ENCODE peak calls at places on chromosomes 6 and 20, in ten cellular contexts. E is adrenal gland, G is tibial nerve, U is body of pancreas, J is spleen, R is stomach, D is IMR-90, Q is ovary, Y is A549, Z is upper lobe of left lung. K is an unnamed sample.

GRCh38 chr20:1457992-1458391 is 8.7 kb downstream of the NSFL1C start:
- DNase-seq in E (no peak), G (no peak), U (no peak), J (no peak), R (no peak), D (no peak), Q (no peak), Y (no peak), Z (no peak), K (no peak)

GRCh38 chr20:53748176-53748575 is 154.5 kb upstream of the ZNF217 start:
- DNase-seq in E (no peak), G (no peak), U (no peak), J (no peak), R (no peak), D (no peak), Q (no peak), Y (no peak), Z (no peak), K (no peak)

GRCh38 chr20:58480455-58481356 is 34.5 kb downstream of the APCDD1L start:
- DNase-seq in E (no peak), G (no peak), U (no peak), J (no peak), R (no peak), D (no peak), Q (no peak), Y (no peak), Z (no peak), K (peak; percentile 37)

GRCh38 chr20:341682-342081 is 5.2 kb upstream of the NRSN2 start:
- DNase-seq in E (peak; percentile 39), G (no peak), U (no peak), J (no peak), R (no peak), D (peak; percentile 89), Q (no peak), Y (no peak), Z (no peak), K (no peak)

GRCh38 chr6:124029535-124029934 is 225.9 kb downstream of the NKAIN2 start:
- DNase-seq in E (no peak), G (no peak), U (no peak), J (no peak), R (no peak), D (no peak), Q (no peak), Y (no peak), Z (no peak), K (no peak)

GRCh38 chr6:48074368-48074767 is 36.6 kb downstream of the PTCHD4 start:
- DNase-seq in E (no peak), G (no peak), U (no peak), J (no peak), R (no peak), D (no peak), Q (no peak), Y (no peak), Z (no peak), K (no peak)

GRCh38 chr6:119090256-119090655 is 11.8 kb upstream of the FAM184A start:
- DNase-seq in E (no peak), G (no peak), U (no peak), J (no peak), R (no peak), D (no peak), Q (no peak), Y (no peak), Z (no peak), K (no peak)

GRCh38 chr20:11394145-11394833 is 523.4 kb upstream of the BTBD3 start:
- DNase-seq in E (no peak), G (no peak), U (no peak), J (no peak), R (no peak), D (peak; percentile 97), Q (no peak), Y (no peak), Z (no peak), K (no peak)

GRCh38 chr6:46933751-46934150 is 12.0 kb upstream of the ADGRF5 start:
- DNase-seq in E (no peak), G (no peak), U (no peak), J (no peak), R (no peak), D (no peak), Q (no peak), Y (no peak), Z (no peak), K (no peak)

GRCh38 chr6:46932526-46932925 is 10.8 kb upstream of the ADGRF5 start:
- DNase-seq in E (no peak), G (no peak), U (no peak), J (no peak), R (no peak), D (no peak), Q (no peak), Y (no peak), Z (no peak), K (no peak)

GRCh38 chr6:46932941-46933340 is 11.2 kb upstream of the ADGRF5 start:
- DNase-seq in E (no peak), G (no peak), U (no peak), J (no peak), R (no peak), D (no peak), Q (no peak), Y (no peak), Z (no peak), K (no peak)

GRCh38 chr6:46937623-46938022 is 15.9 kb upstream of the ADGRF5 start:
- DNase-seq in E (no peak), G (no peak), U (no peak), J (no peak), R (no peak), D (no peak), Q (no peak), Y (no peak), Z (no peak), K (no peak)

GRCh38 chr6:46935687-46936086 is 13.9 kb upstream of the ADGRF5 start:
- DNase-seq in E (peak; percentile 35), G (no peak), U (no peak), J (no peak), R (no peak), D (no peak), Q (no peak), Y (no peak), Z (no peak), K (no peak)
- TF ChIP-seq POLR2A in E (no peak), G (no peak), U (no peak), J (no peak), R (no peak), D (no peak), Q (no peak), Y (no peak), Z (no peak), K (no peak)

GRCh38 chr6:132820629-132821381 is 6.4 kb downstream of the RPS12 start:
- DNase-seq in E (no peak), G (no peak), U (no peak), J (no peak), R (no peak), D (peak; percentile 52), Q (no peak), Y (no peak), Z (no peak), K (no peak)

GRCh38 chr6:132817554-132818403 is 3.4 kb downstream of the RPS12 start:
- DNase-seq in E (no peak), G (no peak), U (no peak), J (no peak), R (no peak), D (no peak), Q (no peak), Y (no peak), Z (no peak), K (no peak)

GRCh38 chr6:132816665-132817064 is 2.3 kb downstream of the RPS12 start:
- DNase-seq in E (no peak), G (no peak), U (no peak), J (no peak), R (no peak), D (no peak), Q (no peak), Y (no peak), Z (no peak), K (no peak)

GRCh38 chr6:132818404-132819359 is 4.3 kb downstream of the RPS12 start:
- DNase-seq in E (no peak), G (no peak), U (no peak), J (no peak), R (no peak), D (peak; percentile 30), Q (no peak), Y (no peak), Z (no peak), K (no peak)

DNA sequence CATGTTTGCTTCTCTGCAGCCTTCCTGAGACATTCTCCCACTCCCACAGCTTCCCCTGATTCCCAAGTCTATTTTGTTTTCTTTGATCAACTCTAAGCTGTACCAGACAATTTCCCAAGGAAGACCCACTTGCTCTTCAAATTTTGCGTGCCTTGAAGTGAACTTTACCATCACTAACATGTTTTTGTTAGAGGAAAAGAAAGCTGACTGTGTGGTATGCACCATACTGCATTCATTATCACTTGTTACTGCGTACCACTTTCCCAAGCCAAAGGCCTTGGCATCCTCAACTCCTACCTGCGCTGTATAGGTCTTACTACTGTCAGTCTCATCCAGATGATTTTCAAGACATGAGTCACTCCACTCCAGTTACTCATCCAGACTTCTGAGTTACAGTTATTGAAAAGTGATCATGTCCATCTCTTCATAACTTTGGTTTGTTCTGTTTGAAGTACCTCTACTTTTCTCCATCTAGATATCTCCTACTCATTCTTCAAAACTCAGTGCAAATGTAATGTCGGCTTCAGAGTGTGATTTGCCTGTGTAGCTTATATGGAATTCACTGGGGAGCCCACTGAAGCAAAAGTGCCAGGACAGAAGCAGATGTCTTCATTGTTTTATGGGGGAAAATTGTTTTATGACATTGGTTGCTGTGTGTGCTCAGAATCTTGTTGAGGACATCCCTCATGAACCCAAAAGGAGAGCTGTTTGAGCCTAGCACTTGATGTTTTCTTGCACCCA is 5.2 kb downstream of the RPS12 start:
- DNase-seq in E (no peak), G (no peak), U (no peak), J (no peak), R (no peak), D (peak; percentile 51), Q (no peak), Y (no peak), Z (no peak), K (no peak)
- TF ChIP-seq POLR2A in E (no peak), G (no peak), U (no peak), J (no peak), R (no peak), D (no peak), Q (no peak), Y (no peak), Z (no peak), K (no peak)

DNA sequence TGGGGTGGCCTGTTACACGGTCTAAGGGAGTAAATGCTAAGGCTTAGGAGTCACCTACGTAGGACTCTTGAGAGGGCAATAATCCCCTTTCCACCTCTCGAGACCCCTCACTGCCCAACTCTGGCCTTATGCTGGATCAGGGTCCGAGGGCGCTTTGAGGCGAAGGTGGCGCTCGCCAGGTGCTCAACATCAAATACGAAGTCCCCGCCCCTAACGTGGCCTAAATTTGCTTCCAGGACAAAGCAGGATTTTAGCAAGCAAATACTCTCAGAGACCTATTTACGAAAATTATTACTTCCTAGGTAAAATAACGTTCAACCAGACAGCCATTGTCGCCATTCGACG is 420 bp upstream of the TRIM26 start:
- DNase-seq in E (no peak), G (peak; percentile 23), U (no peak), J (no peak), R (no peak), D (no peak), Q (no peak), Y (no peak), Z (no peak), K (no peak)
- TF ChIP-seq POLR2A in E (no peak), G (no peak), U (no peak), J (no peak), R (no peak), D (no peak), Q (no peak), Y (no peak), Z (no peak), K (no peak)

GRCh38 chr6:42974919-42975505 is 4.0 kb downstream of the PEX6 start:
- DNase-seq in E (no peak), G (no peak), U (no peak), J (no peak), R (no peak), D (no peak), Q (no peak), Y (no peak), Z (no peak), K (no peak)
- TF ChIP-seq POLR2A in E (no peak), G (no peak), U (no peak), J (no peak), R (no peak), D (no peak), Q (no peak), Y (no peak), Z (no peak), K (no peak)